ENCODE peak calls at places on chromosomes 5 and 9, in nine cellular contexts. One of them, this sample, is unnamed.

GRCh38 chr9:133067813-133068212 is 6.0 kb downstream of the CEL start:
- DNase-seq in RWPE2: no peak
- DNase-seq in cardiac muscle cell: no peak
- DNase-seq in fibroblast of lung: no peak
- DNase-seq in GM12878: no peak
- DNase-seq in colonic mucosa: no peak
- DNase-seq in ovary: no peak
- DNase-seq in mammary epithelial cell: peak; percentile 89
- DNase-seq in heart left ventricle: no peak
- DNase-seq in this sample: no peak

GRCh38 chr9:27784999-27785713 is 211.9 kb upstream of the C9orf72 start:
- DNase-seq in RWPE2: no peak
- DNase-seq in ovary: no peak
- DNase-seq in mammary epithelial cell: peak; percentile 94
- DNase-seq in fibroblast of lung: peak; percentile 41
- DNase-seq in GM12878: peak; percentile 13
- DNase-seq in cardiac muscle cell: no peak
- DNase-seq in colonic mucosa: no peak
- DNase-seq in heart left ventricle: no peak
- DNase-seq in this sample: no peak

GRCh38 chr5:14730466-14730865 is 65.9 kb downstream of the OTULIN start:
- DNase-seq in RWPE2: no peak
- DNase-seq in heart left ventricle: no peak
- DNase-seq in mammary epithelial cell: no peak
- DNase-seq in cardiac muscle cell: no peak
- DNase-seq in colonic mucosa: no peak
- DNase-seq in GM12878: no peak
- DNase-seq in ovary: no peak
- DNase-seq in fibroblast of lung: no peak
- DNase-seq in this sample: no peak

GRCh38 chr9:125932012-125932411 is 184.8 kb downstream of the PBX3 start:
- DNase-seq in mammary epithelial cell: peak; percentile 99
- DNase-seq in cardiac muscle cell: no peak
- DNase-seq in heart left ventricle: peak; percentile 35
- DNase-seq in ovary: peak; percentile 36
- DNase-seq in fibroblast of lung: peak; percentile 99
- DNase-seq in colonic mucosa: peak; percentile 37
- DNase-seq in RWPE2: peak; percentile 88
- DNase-seq in GM12878: no peak
- DNase-seq in this sample: peak; percentile 67

GRCh38 chr5:171562822-171563221 is 143.4 kb downstream of the FGF18 start:
- DNase-seq in RWPE2: no peak
- DNase-seq in heart left ventricle: no peak
- DNase-seq in fibroblast of lung: peak; percentile 29
- DNase-seq in GM12878: no peak
- DNase-seq in cardiac muscle cell: no peak
- DNase-seq in ovary: no peak
- DNase-seq in mammary epithelial cell: peak; percentile 49
- DNase-seq in colonic mucosa: no peak
- DNase-seq in this sample: no peak

GRCh38 chr5:8053270-8053669 is 184.3 kb downstream of the MTRR start:
- DNase-seq in ovary: no peak
- DNase-seq in fibroblast of lung: no peak
- DNase-seq in cardiac muscle cell: no peak
- DNase-seq in GM12878: no peak
- DNase-seq in colonic mucosa: no peak
- DNase-seq in RWPE2: no peak
- DNase-seq in heart left ventricle: no peak
- DNase-seq in mammary epithelial cell: no peak
- DNase-seq in this sample: no peak

GRCh38 chr5:15500326-15500958 is 462 bp downstream of the FBXL7 start:
- DNase-seq in heart left ventricle: peak; percentile 84
- DNase-seq in ovary: peak; percentile 75
- DNase-seq in RWPE2: no peak
- DNase-seq in colonic mucosa: peak; percentile 39
- DNase-seq in GM12878: no peak
- DNase-seq in fibroblast of lung: peak; percentile 58
- DNase-seq in cardiac muscle cell: peak; percentile 30
- DNase-seq in mammary epithelial cell: peak; percentile 13
- DNase-seq in this sample: peak; percentile 50

GRCh38 chr9:91882628-91883027 is 67.4 kb downstream of the ROR2 start:
- DNase-seq in cardiac muscle cell: no peak
- DNase-seq in mammary epithelial cell: no peak
- DNase-seq in fibroblast of lung: no peak
- DNase-seq in RWPE2: no peak
- DNase-seq in ovary: no peak
- DNase-seq in heart left ventricle: no peak
- DNase-seq in GM12878: no peak
- DNase-seq in colonic mucosa: no peak
- DNase-seq in this sample: no peak

GRCh38 chr9:75108571-75108970 is 20.3 kb downstream of the OSTF1 start:
- DNase-seq in mammary epithelial cell: no peak
- DNase-seq in colonic mucosa: no peak
- DNase-seq in ovary: no peak
- DNase-seq in RWPE2: no peak
- DNase-seq in GM12878: no peak
- DNase-seq in cardiac muscle cell: no peak
- DNase-seq in fibroblast of lung: peak; percentile 69
- DNase-seq in heart left ventricle: peak; percentile 52
- DNase-seq in this sample: no peak

GRCh38 chr5:117357886-117358285 is 783.3 kb upstream of the SEMA6A start:
- DNase-seq in fibroblast of lung: no peak
- DNase-seq in GM12878: no peak
- DNase-seq in cardiac muscle cell: no peak
- DNase-seq in mammary epithelial cell: no peak
- DNase-seq in RWPE2: no peak
- DNase-seq in ovary: no peak
- DNase-seq in heart left ventricle: no peak
- DNase-seq in colonic mucosa: no peak
- DNase-seq in this sample: no peak

GRCh38 chr9:129225815-129226214 is 47.8 kb upstream of the IER5L start:
- DNase-seq in RWPE2: peak; percentile 86
- DNase-seq in mammary epithelial cell: peak; percentile 67
- DNase-seq in fibroblast of lung: peak; percentile 95
- DNase-seq in colonic mucosa: peak; percentile 44
- DNase-seq in cardiac muscle cell: peak; percentile 87
- DNase-seq in ovary: peak; percentile 82
- DNase-seq in GM12878: no peak
- DNase-seq in heart left ventricle: peak; percentile 86
- DNase-seq in this sample: peak; percentile 69

DNA sequence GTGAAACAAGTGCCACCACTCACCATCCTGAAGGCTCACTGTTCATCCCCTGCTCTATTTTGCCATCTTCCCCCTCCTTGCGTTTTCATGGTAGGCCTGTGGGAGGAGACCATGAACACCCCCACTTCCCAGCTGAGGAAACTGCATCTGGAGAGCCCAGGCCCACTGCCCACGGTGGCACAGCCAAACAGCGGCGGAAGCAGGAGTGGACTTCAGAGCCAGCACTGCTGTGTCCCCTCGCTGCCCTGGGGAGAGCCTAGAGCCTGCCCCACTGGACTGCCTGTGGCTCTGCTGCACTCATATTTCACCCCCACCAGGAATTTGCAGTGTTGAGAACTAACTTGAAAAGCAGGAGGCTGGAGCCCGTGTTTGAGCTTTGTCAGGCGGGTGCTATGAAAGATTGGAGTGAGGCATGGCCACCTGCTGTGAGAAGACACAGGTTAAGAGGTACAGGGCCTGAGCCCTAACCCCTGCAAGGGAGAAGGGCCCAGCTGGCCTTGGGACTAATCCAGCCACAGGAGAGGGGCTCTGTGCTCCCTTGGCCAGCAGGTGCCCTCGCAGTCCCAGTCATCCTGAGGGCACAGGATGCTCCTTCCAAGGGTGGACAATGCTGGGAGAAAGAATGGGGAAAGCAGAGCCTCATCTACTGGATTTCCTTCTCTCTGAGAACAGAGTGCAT is 79.0 kb downstream of the MACROH2A1 start:
- DNase-seq in fibroblast of lung: no peak
- DNase-seq in ovary: no peak
- DNase-seq in mammary epithelial cell: no peak
- DNase-seq in cardiac muscle cell: no peak
- DNase-seq in colonic mucosa: no peak
- DNase-seq in GM12878: no peak
- DNase-seq in heart left ventricle: no peak
- DNase-seq in RWPE2: peak; percentile 66
- DNase-seq in this sample: no peak
- TF ChIP-seq CTCF in fibroblast of lung: no peak
- TF ChIP-seq CTCF in ovary: no peak
- TF ChIP-seq CTCF in mammary epithelial cell: no peak
- TF ChIP-seq CTCF in cardiac muscle cell: peak; percentile 8
- TF ChIP-seq CTCF in colonic mucosa: no peak
- TF ChIP-seq CTCF in GM12878: no peak
- TF ChIP-seq CTCF in heart left ventricle: no peak
- TF ChIP-seq CTCF in RWPE2: peak; percentile 18
- TF ChIP-seq CTCF in this sample: no peak

DNA sequence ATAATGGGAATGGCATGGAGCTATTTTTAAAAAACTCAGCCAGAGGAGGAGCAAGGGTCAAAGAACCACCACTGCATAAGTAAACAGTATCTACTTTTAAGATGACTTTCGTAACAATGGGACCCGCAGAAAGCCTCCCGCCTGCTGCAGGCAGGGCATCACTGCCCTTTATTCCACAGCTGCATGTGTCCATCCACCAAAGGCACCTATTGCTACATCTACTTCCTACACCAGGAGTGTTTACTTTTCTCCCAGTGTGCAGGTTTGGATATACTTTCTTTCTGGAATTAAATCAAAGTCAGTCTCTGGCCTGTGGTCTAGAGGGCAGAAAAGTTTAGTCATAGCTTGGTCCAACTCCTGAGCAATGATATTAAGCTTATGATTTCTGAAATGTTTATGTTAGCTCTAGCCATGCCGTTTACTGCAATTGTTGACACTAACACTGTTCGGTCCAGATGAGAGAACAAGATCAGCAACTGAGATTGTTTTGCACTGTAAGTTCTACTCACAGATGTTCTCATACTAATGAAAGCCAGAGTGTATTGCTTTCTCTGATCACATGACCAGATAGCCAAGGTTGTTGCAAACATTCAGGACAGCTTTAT is 391.5 kb downstream of the FGF10 start:
- DNase-seq in ovary: no peak
- DNase-seq in colonic mucosa: no peak
- DNase-seq in fibroblast of lung: no peak
- DNase-seq in cardiac muscle cell: no peak
- DNase-seq in RWPE2: no peak
- DNase-seq in GM12878: no peak
- DNase-seq in heart left ventricle: no peak
- DNase-seq in mammary epithelial cell: no peak
- DNase-seq in this sample: no peak
- H3K36me3 ChIP-seq in ovary: no peaks in the 10 kb centered on the region
- H3K36me3 ChIP-seq in colonic mucosa: no peaks in the 10 kb centered on the region
- H3K36me3 ChIP-seq in fibroblast of lung: no peaks in the 10 kb centered on the region
- H3K36me3 ChIP-seq in cardiac muscle cell: no peaks in the 10 kb centered on the region
- H3K36me3 ChIP-seq in RWPE2: no peaks in the 10 kb centered on the region
- H3K36me3 ChIP-seq in GM12878: no peaks in the 10 kb centered on the region
- H3K36me3 ChIP-seq in heart left ventricle: no peaks in the 10 kb centered on the region
- H3K36me3 ChIP-seq in mammary epithelial cell: no peaks in the 10 kb centered on the region
- H3K36me3 ChIP-seq in this sample: no peaks in the 10 kb centered on the region

DNA sequence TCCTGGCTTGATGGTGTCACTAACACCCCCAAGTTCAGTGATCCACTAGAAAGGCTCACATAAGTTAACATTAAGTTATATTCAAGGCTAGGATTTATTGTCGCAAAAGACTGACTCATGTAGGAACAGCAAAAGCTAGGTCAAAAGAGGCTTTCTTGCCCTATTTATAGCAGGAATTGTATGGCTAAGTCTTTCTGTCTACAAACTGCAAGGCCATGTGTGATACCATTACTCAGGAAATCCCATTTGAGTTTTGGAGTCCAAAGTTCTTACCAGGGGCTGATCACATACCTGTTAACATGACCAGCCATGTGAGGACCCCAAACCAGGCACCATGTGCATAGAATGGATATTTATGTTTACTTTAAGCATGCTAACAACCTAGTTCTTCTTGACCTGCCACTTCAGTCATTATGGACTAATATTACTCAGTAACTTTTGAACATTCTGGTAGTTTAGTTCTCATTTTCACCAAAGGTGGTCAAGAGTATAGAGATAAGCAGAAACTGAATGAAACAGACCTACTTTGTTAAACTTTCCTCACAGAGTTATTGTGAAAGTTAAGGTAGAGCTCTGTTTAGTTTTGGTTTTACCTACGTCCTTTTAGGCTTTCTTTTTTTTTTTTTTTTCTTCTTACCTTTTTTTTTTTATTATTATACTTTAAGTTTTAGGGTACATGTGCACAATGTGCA is 281.1 kb downstream of the FER start:
- DNase-seq in GM12878: no peak
- DNase-seq in colonic mucosa: no peak
- DNase-seq in ovary: no peak
- DNase-seq in mammary epithelial cell: no peak
- DNase-seq in heart left ventricle: no peak
- DNase-seq in fibroblast of lung: no peak
- DNase-seq in cardiac muscle cell: no peak
- DNase-seq in RWPE2: no peak
- DNase-seq in this sample: no peak
- TF ChIP-seq CTCF in GM12878: no peak
- TF ChIP-seq CTCF in colonic mucosa: no peak
- TF ChIP-seq CTCF in ovary: no peak
- TF ChIP-seq CTCF in mammary epithelial cell: no peak
- TF ChIP-seq CTCF in heart left ventricle: no peak
- TF ChIP-seq CTCF in fibroblast of lung: no peak
- TF ChIP-seq CTCF in cardiac muscle cell: no peak
- TF ChIP-seq CTCF in RWPE2: no peak
- TF ChIP-seq CTCF in this sample: no peak

GRCh38 chr9:94632736-94633135 is 6.6 kb downstream of the FBP1 start:
- DNase-seq in ovary: no peak
- DNase-seq in RWPE2: no peak
- DNase-seq in heart left ventricle: no peak
- DNase-seq in fibroblast of lung: no peak
- DNase-seq in cardiac muscle cell: no peak
- DNase-seq in mammary epithelial cell: no peak
- DNase-seq in colonic mucosa: no peak
- DNase-seq in GM12878: no peak
- DNase-seq in this sample: peak; percentile 37
- H3K36me3 ChIP-seq in ovary: no peaks in the 10 kb centered on the region
- H3K36me3 ChIP-seq in RWPE2: no peaks in the 10 kb centered on the region
- H3K36me3 ChIP-seq in heart left ventricle: no peaks in the 10 kb centered on the region
- H3K36me3 ChIP-seq in fibroblast of lung: no peaks in the 10 kb centered on the region
- H3K36me3 ChIP-seq in cardiac muscle cell: no peaks in the 10 kb centered on the region
- H3K36me3 ChIP-seq in mammary epithelial cell: no peaks in the 10 kb centered on the region
- H3K36me3 ChIP-seq in colonic mucosa: no peaks in the 10 kb centered on the region
- H3K36me3 ChIP-seq in GM12878: no peaks in the 10 kb centered on the region
- H3K36me3 ChIP-seq in this sample: no peaks in the 10 kb centered on the region

This sample was measured in BE2C.